ENCODE peak calls at places on chromosomes 1 and 21, in eight cellular contexts. Q, F, O, V, K, R, G and D are unnamed samples. For H3K4me1, the result is how much of the 10 kb centered on the place peaks cover.

GRCh38 chr1:43864111-43865045 is 69.2 kb upstream of the ARTN start:
- DNase-seq in Q (no peak), F (no peak), O (no peak), V (no peak), K (no peak), R (no peak), G (no peak), D (no peak)

GRCh38 chr1:223466156-223466555 is 72.9 kb downstream of the CCDC185 start:
- DNase-seq in Q (no peak), F (no peak), O (no peak), V (no peak), K (no peak), R (no peak), G (no peak), D (no peak)

GRCh38 chr1:202252271-202252670 is 58.7 kb downstream of the LGR6 start:
- DNase-seq in Q (no peak), F (no peak), O (peak), V (no peak), K (no peak), R (no peak), G (no peak), D (no peak)

GRCh38 chr1:243970077-243970476 is 81.0 kb upstream of the ZBTB18 start:
- DNase-seq in Q (no peak), F (no peak), O (no peak), V (no peak), K (no peak), R (no peak), G (no peak), D (no peak)

GRCh38 chr1:168504064-168504837 is 39.5 kb downstream of the XCL2 start:
- DNase-seq in Q (no peak), F (no peak), O (no peak), V (peak), K (no peak), R (no peak), G (no peak), D (peak)

GRCh38 chr1:20472860-20473711 is 12.9 kb downstream of the CAMK2N1 start:
- DNase-seq in Q (peak), F (peak), O (peak), V (peak), K (peak), R (no peak), G (peak), D (no peak)

GRCh38 chr1:81706650-81707435 is 93.9 kb upstream of the ADGRL2 start:
- DNase-seq in Q (no peak), F (no peak), O (no peak), V (no peak), K (no peak), R (no peak), G (no peak), D (no peak)

GRCh38 chr1:150009604-150010387 is 730 bp downstream of the OTUD7B start:
- DNase-seq in Q (peak), F (peak), O (peak), V (no peak), K (peak), R (peak), G (peak), D (peak)

GRCh38 chr1:234724517-234725176 is 114.7 kb upstream of the IRF2BP2 start:
- DNase-seq in Q (peak), F (peak), O (peak), V (no peak), K (peak), R (no peak), G (no peak), D (no peak)

GRCh38 chr1:75203415-75204277 is 69.5 kb downstream of the LHX8 start:
- DNase-seq in Q (no peak), F (no peak), O (peak), V (peak), K (peak), R (no peak), G (peak), D (no peak)

GRCh38 chr21:45535341-45536081 is 6.7 kb downstream of the SLC19A1 start:
- DNase-seq in Q (peak), F (no peak), O (peak), V (no peak), K (no peak), R (peak), G (no peak), D (no peak)

GRCh38 chr1:169108897-169109560 is 2.5 kb downstream of the ATP1B1 start:
- DNase-seq in Q (peak), F (no peak), O (peak), V (no peak), K (peak), R (no peak), G (peak), D (no peak)

DNA sequence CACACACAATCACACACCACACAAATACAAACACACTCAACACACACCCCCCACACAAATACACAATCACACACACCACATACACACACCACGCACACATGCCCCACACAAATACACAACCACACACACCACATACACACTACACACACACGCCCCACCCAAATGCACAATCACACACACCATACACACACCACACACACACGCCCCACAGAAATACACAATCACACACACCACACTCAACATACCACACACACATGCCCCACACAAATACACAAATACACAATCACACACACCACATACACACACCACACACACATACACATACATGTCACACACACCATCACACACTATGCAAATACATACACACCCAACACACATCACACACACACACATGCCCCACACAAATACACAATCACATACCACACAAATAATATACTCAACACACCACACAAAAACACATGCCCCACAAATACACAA is 50.2 kb downstream of the PRDM15 start:
- DNase-seq in Q (no peak), F (no peak), O (no peak), V (no peak), K (no peak), R (no peak), G (no peak), D (no peak)
- H3K4me1 ChIP-seq in Q (under half), F (under half), O (under half), V (under half), K (under half), R (under half), G (under half), D (under half)

GRCh38 chr1:15423355-15424077 is 13.8 kb downstream of the EFHD2 start:
- DNase-seq in Q (no peak), F (no peak), O (no peak), V (no peak), K (no peak), R (no peak), G (no peak), D (no peak)

GRCh38 chr1:15424146-15424667 is 14.0 kb upstream of the CTRC start:
- DNase-seq in Q (no peak), F (no peak), O (no peak), V (no peak), K (no peak), R (no peak), G (no peak), D (no peak)

GRCh38 chr1:15425521-15425920 is 12.7 kb upstream of the CTRC start:
- DNase-seq in Q (no peak), F (no peak), O (no peak), V (no peak), K (no peak), R (no peak), G (no peak), D (no peak)

GRCh38 chr1:15425961-15426360 is 12.3 kb upstream of the CTRC start:
- DNase-seq in Q (no peak), F (no peak), O (no peak), V (no peak), K (no peak), R (no peak), G (no peak), D (no peak)

GRCh38 chr1:15424981-15425380 is 13.3 kb upstream of the CTRC start:
- DNase-seq in Q (no peak), F (no peak), O (no peak), V (no peak), K (no peak), R (no peak), G (no peak), D (no peak)
- H3K4me1 ChIP-seq in Q (half or more), F (under half), O (under half), V (under half), K (under half), R (under half), G (under half), D (under half)

GRCh38 chr1:32797456-32797855 is 19.7 kb downstream of the YARS1 start:
- DNase-seq in Q (no peak), F (no peak), O (no peak), V (no peak), K (no peak), R (no peak), G (no peak), D (no peak)

GRCh38 chr1:32798191-32798590 is 19.0 kb downstream of the YARS1 start:
- DNase-seq in Q (no peak), F (no peak), O (no peak), V (no peak), K (no peak), R (no peak), G (no peak), D (no peak)

GRCh38 chr1:32801096-32801713 is 16.0 kb downstream of the YARS1 start:
- DNase-seq in Q (no peak), F (no peak), O (no peak), V (no peak), K (no peak), R (peak), G (no peak), D (no peak)

GRCh38 chr1:32798679-32799416 is 18.3 kb downstream of the YARS1 start:
- DNase-seq in Q (no peak), F (no peak), O (no peak), V (peak), K (no peak), R (peak), G (no peak), D (peak)
- H3K4me1 ChIP-seq in Q (under half), F (under half), O (under half), V (under half), K (under half), R (half or more), G (under half), D (under half)

DNA sequence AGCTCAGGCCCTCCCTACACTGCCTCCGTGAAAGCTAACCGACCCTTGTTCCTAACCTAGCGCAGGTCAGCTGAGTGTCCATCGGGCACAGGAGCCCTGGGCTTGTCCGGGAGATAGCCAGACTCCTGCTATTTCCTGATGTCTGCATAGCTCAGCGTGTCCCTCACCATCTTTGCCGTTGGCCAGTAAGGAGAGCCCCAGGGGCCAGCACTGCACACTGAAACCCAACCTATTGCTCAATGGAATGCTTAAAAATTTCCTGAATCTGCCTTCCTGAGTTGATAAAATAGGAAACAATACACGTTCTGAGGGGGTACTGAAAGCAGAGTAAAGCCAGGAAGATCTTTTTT is 2.2 kb downstream of the RUNX1 start:
- DNase-seq in Q (no peak), F (no peak), O (peak), V (no peak), K (no peak), R (no peak), G (no peak), D (no peak)
- H3K4me1 ChIP-seq in Q (under half), F (under half), O (under half), V (half or more), K (under half), R (half or more), G (half or more), D (half or more)

GRCh38 chr1:147246044-147246690 is 3.7 kb downstream of the CHD1L start:
- DNase-seq in Q (no peak), F (no peak), O (no peak), V (no peak), K (no peak), R (no peak), G (no peak), D (no peak)
- H3K4me1 ChIP-seq in Q (under half), F (under half), O (under half), V (under half), K (under half), R (under half), G (under half), D (under half)